ENCODE peak calls at places on chromosome 3, in five cellular contexts. T, L, C, I and F are unnamed samples.

GRCh38 chr3:128487813-128488635 is 5.0 kb downstream of the GATA2 start:
- DNase-seq in C (peak), L (no peak), I (no peak), T (peak), F (no peak)

GRCh38 chr3:37103103-37103815 is 71.1 kb downstream of the LRRFIP2 start:
- DNase-seq in C (no peak), I (no peak), T (no peak), L (no peak), F (no peak)

GRCh38 chr3:125141596-125142417 is 70.7 kb downstream of the SLC12A8 start:
- DNase-seq in C (peak), T (peak), I (peak), L (peak), F (peak)

GRCh38 chr3:100402150-100402706 is 889 bp downstream of the LNP1 start:
- DNase-seq in C (no peak), T (no peak), L (no peak), I (no peak), F (no peak)

GRCh38 chr3:17901893-17902292 is 159.5 kb upstream of the TBC1D5 start:
- DNase-seq in C (no peak), L (no peak), I (no peak), T (no peak), F (no peak)

GRCh38 chr3:45567730-45568172 is 26.8 kb upstream of the LIMD1 start:
- DNase-seq in I (no peak), C (peak), L (no peak), T (no peak), F (peak)

GRCh38 chr3:9224490-9224889 is 25.0 kb downstream of the SRGAP3 start:
- DNase-seq in T (no peak), I (no peak), C (no peak), L (no peak), F (no peak)

GRCh38 chr3:164515256-164515655 is 563.0 kb downstream of the SI start:
- DNase-seq in L (no peak), I (no peak), T (no peak), C (no peak), F (no peak)

GRCh38 chr3:152317956-152318355 is 49.2 kb downstream of the MBNL1 start:
- DNase-seq in C (no peak), I (no peak), T (no peak), L (no peak), F (no peak)

GRCh38 chr3:10011644-10012043 is 14.6 kb upstream of the FANCD2 start:
- DNase-seq in I (no peak), L (no peak), C (no peak), T (no peak), F (no peak)